ENCODE peak calls at places on chromosomes 4 and X, in nine cellular contexts. E, O, X, D, C, N, S, Y and V are unnamed samples.

GRCh38 chrX:19064175-19064574 is 58.1 kb downstream of the ADGRG2 start:
- DNase-seq in E (no peak), O (peak; percentile 14), X (peak; percentile 81), D (no peak), C (no peak), N (no peak), S (peak; percentile 6), Y (no peak), V (peak; percentile 62)

GRCh38 chrX:147738260-147738659 is 173.5 kb upstream of the FMR1 start:
- DNase-seq in E (no peak), O (no peak), X (no peak), D (no peak), C (no peak), N (no peak), S (no peak), Y (no peak), V (no peak)

GRCh38 chr4:42519803-42520417 is 122.6 kb downstream of the SHISA3 start:
- DNase-seq in E (peak; percentile 76), O (peak; percentile 78), X (peak; percentile 47), D (peak; percentile 72), C (peak; percentile 25), N (peak; percentile 57), S (peak; percentile 73), Y (no peak), V (peak; percentile 53)

GRCh38 chr4:5186584-5187170 is 135.4 kb downstream of the STK32B start:
- DNase-seq in E (no peak), O (no peak), X (no peak), D (no peak), C (no peak), N (no peak), S (no peak), Y (no peak), V (no peak)

GRCh38 chrX:110055616-110056015 is 52.7 kb downstream of the TMEM164 start:
- DNase-seq in E (no peak), O (no peak), X (peak; percentile 1), D (no peak), C (no peak), N (no peak), S (no peak), Y (no peak), V (peak; percentile 73)

GRCh38 chr4:152316969-152317368 is 218.9 kb downstream of the FBXW7 start:
- DNase-seq in E (no peak), O (peak; percentile 56), X (no peak), D (no peak), C (no peak), N (no peak), S (peak; percentile 9), Y (no peak), V (peak; percentile 42)

GRCh38 chr4:83054928-83055327 is 19.9 kb downstream of the COPS4 start:
- DNase-seq in E (no peak), O (peak; percentile 34), X (no peak), D (peak; percentile 34), C (peak; percentile 10), N (no peak), S (peak; percentile 51), Y (no peak), V (peak; percentile 41)

GRCh38 chr4:23857353-23857752 is 32.5 kb downstream of the PPARGC1A start:
- DNase-seq in E (no peak), O (peak; percentile 11), X (peak; percentile 3), D (no peak), C (no peak), N (no peak), S (peak; percentile 58), Y (no peak), V (peak; percentile 41)

GRCh38 chr4:143188325-143189088 is 3.8 kb downstream of the USP38 start:
- DNase-seq in E (no peak), O (no peak), X (no peak), D (no peak), C (no peak), N (no peak), S (no peak), Y (no peak), V (peak; percentile 16)

GRCh38 chr4:169109276-169109675 is 99.2 kb upstream of the CBR4 start:
- DNase-seq in E (no peak), O (no peak), X (no peak), D (no peak), C (no peak), N (no peak), S (no peak), Y (no peak), V (no peak)

GRCh38 chr4:40516651-40517050 is 113.0 kb downstream of the RBM47 start:
- DNase-seq in E (peak; percentile 22), O (no peak), X (no peak), D (peak; percentile 61), C (no peak), N (peak; percentile 52), S (no peak), Y (no peak), V (no peak)

GRCh38 chrX:13110427-13111324 is 66.3 kb upstream of the FAM9C start:
- DNase-seq in E (peak; percentile 78), O (peak; percentile 99), X (peak; percentile 95), D (no peak), C (peak; percentile 4), N (no peak), S (peak; percentile 93), Y (no peak), V (peak; percentile 95)

GRCh38 chr4:13918110-13918509 is 290.6 kb upstream of the BOD1L1 start:
- DNase-seq in E (peak; percentile 48), O (peak; percentile 99), X (peak; percentile 99), D (no peak), C (no peak), N (no peak), S (peak; percentile 94), Y (no peak), V (peak; percentile 100)

GRCh38 chrX:74453178-74453577 is 31.9 kb downstream of the SLC16A2 start:
- DNase-seq in E (no peak), O (no peak), X (no peak), D (no peak), C (no peak), N (no peak), S (no peak), Y (no peak), V (no peak)

GRCh38 chrX:74464722-74465121 is 43.4 kb downstream of the SLC16A2 start:
- DNase-seq in E (no peak), O (no peak), X (no peak), D (no peak), C (no peak), N (no peak), S (no peak), Y (no peak), V (no peak)

GRCh38 chrX:74461384-74461783 is 40.1 kb downstream of the SLC16A2 start:
- DNase-seq in E (no peak), O (no peak), X (no peak), D (no peak), C (no peak), N (no peak), S (no peak), Y (no peak), V (no peak)

GRCh38 chrX:74458738-74459137 is 37.4 kb downstream of the SLC16A2 start:
- DNase-seq in E (peak; percentile 18), O (peak; percentile 87), X (peak; percentile 9), D (no peak), C (no peak), N (no peak), S (peak; percentile 69), Y (no peak), V (peak; percentile 77)
- TF ChIP-seq CTCF in E (peak; percentile 8), O (no peak), X (no peak), D (no peak), C (peak; percentile 32), N (no peak), S (no peak), Y (no peak), V (no peak)

GRCh38 chr4:71136071-71136470 is 142.6 kb downstream of the DCK start:
- DNase-seq in E (no peak), O (no peak), X (no peak), D (no peak), C (no peak), N (no peak), S (no peak), Y (no peak), V (no peak)

GRCh38 chr4:71126719-71127118 is 133.3 kb downstream of the DCK start:
- DNase-seq in E (peak; percentile 68), O (peak; percentile 86), X (peak; percentile 94), D (no peak), C (no peak), N (no peak), S (peak; percentile 58), Y (no peak), V (peak; percentile 92)

GRCh38 chr4:71132486-71132885 is 139.0 kb downstream of the DCK start:
- DNase-seq in E (no peak), O (peak; percentile 31), X (no peak), D (no peak), C (no peak), N (no peak), S (peak; percentile 17), Y (no peak), V (peak; percentile 46)

GRCh38 chr4:71133491-71133890 is 140.0 kb downstream of the DCK start:
- DNase-seq in E (no peak), O (peak; percentile 25), X (peak; percentile 14), D (no peak), C (no peak), N (no peak), S (no peak), Y (no peak), V (peak; percentile 49)

DNA sequence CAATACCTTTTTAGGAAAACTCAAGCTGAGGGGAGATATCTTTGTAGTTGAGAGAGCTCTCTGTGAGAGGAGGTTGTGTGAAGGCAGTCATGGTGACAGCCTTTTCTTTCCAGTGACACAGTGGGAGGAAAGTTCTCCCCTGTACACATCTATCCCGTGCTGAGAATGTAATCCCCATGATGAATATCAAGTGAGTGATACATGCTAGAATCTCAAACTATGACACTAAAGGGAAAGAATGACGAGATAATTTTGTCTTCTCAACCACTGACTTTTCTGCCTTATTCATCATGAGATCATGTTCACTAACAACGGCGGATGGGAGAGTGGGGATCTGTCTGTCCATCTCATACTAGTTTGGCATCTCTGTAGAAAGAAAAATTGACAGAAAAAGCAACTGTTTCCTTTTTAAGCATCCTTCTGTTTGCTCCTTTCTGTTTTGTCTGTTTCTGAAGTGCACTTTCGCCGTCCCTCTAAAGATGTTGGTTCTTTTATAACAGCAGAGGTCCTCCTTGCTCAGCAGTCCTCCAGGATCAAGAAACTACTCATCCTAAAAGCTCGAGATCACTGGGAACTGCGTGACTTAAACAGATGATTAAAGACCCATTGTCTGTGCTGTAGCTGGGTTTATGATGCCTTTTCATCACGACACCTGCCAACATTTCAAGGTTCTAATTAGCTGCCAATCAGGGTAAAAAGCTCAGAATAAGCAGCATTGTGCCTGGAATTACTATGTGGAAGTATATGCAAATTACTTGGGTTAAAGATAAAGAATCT is 137.6 kb downstream of the DCK start:
- DNase-seq in E (no peak), O (peak; percentile 77), X (peak; percentile 72), D (no peak), C (no peak), N (no peak), S (peak; percentile 52), Y (no peak), V (peak; percentile 80)
- H3K4me3 ChIP-seq in E (no peak overlapping the region), O (peak overlapping the region; percentile 28), X (no peak overlapping the region), D (no peak overlapping the region), C (peak overlapping the region; percentile 51), N (no peak overlapping the region), S (no peak overlapping the region), Y (no peak overlapping the region), V (no peak overlapping the region)

GRCh38 chr4:101277661-101278060 is 69.7 kb downstream of the PPP3CA start:
- DNase-seq in E (peak; percentile 18), O (peak; percentile 72), X (peak; percentile 47), D (no peak), C (no peak), N (no peak), S (peak; percentile 61), Y (no peak), V (peak; percentile 81)
- TF ChIP-seq CTCF in E (no peak), O (no peak), X (no peak), D (no peak), C (no peak), N (no peak), S (no peak), Y (no peak), V (no peak)

GRCh38 chrX:96372313-96373046 is 312.2 kb upstream of the DIAPH2 start:
- DNase-seq in E (peak; percentile 74), O (peak; percentile 80), X (peak; percentile 22), D (peak; percentile 34), C (peak; percentile 38), N (no peak), S (peak; percentile 77), Y (no peak), V (peak; percentile 75)
- H3K4me3 ChIP-seq in E (no peak overlapping the region), O (peak overlapping the region; percentile 19), X (no peak overlapping the region), D (no peak overlapping the region), C (no peak overlapping the region), N (peak overlapping the region; percentile 23), S (peak overlapping the region; percentile 4), Y (no peak overlapping the region), V (no peak overlapping the region)